ENCODE peak calls at places on chromosomes 11 and 22, in five cellular contexts. L is IMR-90, N is DMS53, C is trophoblast cell, F is astrocyte of the spinal cord. G is an unnamed sample.

GRCh38 chr11:105245781-105246315 is 106.3 kb upstream of the CARD18 start:
- DNase-seq in N (no peak), F (peak; percentile 16), L (peak; percentile 10), C (no peak), G (no peak)

GRCh38 chr22:38927033-38927789 is 30.2 kb upstream of the APOBEC3A start:
- DNase-seq in L (peak; percentile 37), N (peak; percentile 92), C (peak; percentile 25), F (peak; percentile 46), G (peak; percentile 56)

GRCh38 chr22:38936562-38936961 is 20.8 kb upstream of the APOBEC3A start:
- DNase-seq in L (no peak), N (no peak), F (no peak), C (no peak), G (no peak)

GRCh38 chr11:11463397-11463796 is 110.3 kb upstream of the CSNK2A3 start:
- DNase-seq in N (no peak), L (no peak), C (no peak), F (no peak), G (no peak)

GRCh38 chr11:19868281-19868821 is 155.7 kb downstream of the NAV2 start:
- DNase-seq in N (no peak), F (peak; percentile 75), L (peak; percentile 65), C (peak; percentile 85), G (peak; percentile 92)

GRCh38 chr11:1305063-1305495 is 4.4 kb downstream of the TOLLIP start:
- DNase-seq in L (no peak), F (no peak), C (no peak), N (no peak), G (no peak)

GRCh38 chr11:110479445-110480101 is 49.8 kb downstream of the FDX1 start:
- DNase-seq in L (peak; percentile 77), F (peak; percentile 43), N (peak; percentile 9), C (no peak), G (peak; percentile 72)

GRCh38 chr11:131038597-131038996 is 122.3 kb upstream of the SNX19 start:
- DNase-seq in L (no peak), F (no peak), C (peak; percentile 9), N (peak; percentile 48), G (peak; percentile 44)

GRCh38 chr11:134485316-134485715 is 73.3 kb upstream of the B3GAT1 start:
- DNase-seq in C (no peak), L (no peak), N (no peak), F (no peak), G (no peak)

GRCh38 chr11:48052183-48053040 is 72.1 kb downstream of the PTPRJ start:
- DNase-seq in F (peak; percentile 58), L (peak; percentile 85), N (peak; percentile 2), C (peak; percentile 81), G (peak; percentile 36)

GRCh38 chr22:50282361-50283144 is 12.4 kb upstream of the MAPK11 start:
- DNase-seq in L (peak; percentile 77), C (peak; percentile 69), F (peak; percentile 68), N (peak; percentile 88), G (peak; percentile 84)

G was measured in choroid plexus epithelial cell.